ENCODE peak calls at places on chromosomes 6 and 20, in eight cellular contexts. E, K, W, I, M, R, Y and T are unnamed samples.

GRCh38 chr6:15152720-15153119 is 93.1 kb upstream of the JARID2 start:
- DNase-seq in W (no peak), I (no peak), M (no peak), E (no peak), K (peak), Y (no peak), R (no peak), T (no peak)

GRCh38 chr6:168035098-168035660 is 37.7 kb downstream of the KIF25 start:
- DNase-seq in R (no peak), Y (peak), E (peak), I (peak), K (peak), M (peak), W (peak), T (peak)

GRCh38 chr6:27241443-27241842 is 6.1 kb upstream of the PRSS16 start:
- DNase-seq in I (no peak), E (no peak), Y (no peak), M (no peak), R (no peak), W (no peak), K (no peak), T (no peak)

GRCh38 chr6:112752791-112753190 is 405.7 kb downstream of the RFPL4B start:
- DNase-seq in I (no peak), W (no peak), E (no peak), Y (peak), R (no peak), M (no peak), K (no peak), T (no peak)

GRCh38 chr20:24235740-24236139 is 233.7 kb upstream of the SYNDIG1 start:
- DNase-seq in Y (no peak), W (no peak), E (no peak), M (no peak), R (no peak), K (no peak), I (no peak), T (no peak)

GRCh38 chr20:26167499-26167898 is 470.8 kb upstream of the ZNF337 start:
- DNase-seq in I (no peak), E (peak), K (peak), W (no peak), R (no peak), Y (peak), M (no peak), T (peak)

GRCh38 chr6:21997414-21998037 is 299.3 kb downstream of the PRL start:
- DNase-seq in R (no peak), K (no peak), E (no peak), W (no peak), Y (peak), M (no peak), I (no peak), T (no peak)

GRCh38 chr6:1917628-1918371 is 308.1 kb downstream of the FOXC1 start:
- DNase-seq in R (peak), W (no peak), Y (peak), K (peak), M (no peak), E (peak), I (no peak), T (peak)

GRCh38 chr20:24694727-24695528 is 225.5 kb downstream of the SYNDIG1 start:
- DNase-seq in M (no peak), I (no peak), R (no peak), Y (no peak), E (no peak), W (no peak), K (peak), T (no peak)

GRCh38 chr6:89970072-89970471 is 75.8 kb downstream of the GJA10 start:
- DNase-seq in I (no peak), K (no peak), M (no peak), R (no peak), Y (no peak), E (no peak), W (no peak), T (no peak)

GRCh38 chr6:6678811-6679210 is 90.3 kb downstream of the LY86 start:
- DNase-seq in R (no peak), I (no peak), M (no peak), Y (no peak), E (no peak), K (no peak), W (no peak), T (no peak)

GRCh38 chr6:11362481-11363018 is 130.1 kb upstream of the NEDD9 start:
- DNase-seq in W (no peak), E (no peak), I (no peak), Y (no peak), R (no peak), M (no peak), K (no peak), T (no peak)

GRCh38 chr20:42340358-42340757 is 722.2 kb upstream of the CHD6 start:
- DNase-seq in I (no peak), K (no peak), Y (no peak), M (no peak), R (no peak), E (no peak), W (no peak), T (no peak)

GRCh38 chr20:51404297-51405060 is 138.0 kb downstream of the NFATC2 start:
- DNase-seq in R (peak), E (peak), K (no peak), W (peak), I (no peak), Y (no peak), M (no peak), T (no peak)

GRCh38 chr6:109038837-109039398 is 55.7 kb downstream of the SESN1 start:
- DNase-seq in I (no peak), E (no peak), K (no peak), W (no peak), Y (no peak), R (no peak), M (no peak), T (no peak)

GRCh38 chr6:28789553-28790083 is 134.2 kb downstream of the TRIM27 start:
- DNase-seq in R (peak), K (peak), Y (peak), W (no peak), E (peak), M (peak), I (peak), T (peak)

GRCh38 chr6:36954262-36954931 is at the start of gene PI16:
- DNase-seq in E (no peak), R (no peak), W (no peak), K (no peak), Y (no peak), M (no peak), I (no peak), T (peak)

GRCh38 chr20:38840053-38840893 is 34.8 kb downstream of the PPP1R16B start:
- DNase-seq in E (peak), R (peak), Y (no peak), K (peak), M (no peak), W (no peak), I (no peak), T (no peak)

GRCh38 chr20:19964289-19965263 is 52.6 kb upstream of the NAA20 start:
- DNase-seq in K (peak), M (no peak), E (peak), R (no peak), I (no peak), Y (peak), W (peak), T (peak)

GRCh38 chr20:51759769-51760510 is 8.2 kb downstream of the ATP9A start:
- DNase-seq in R (no peak), W (no peak), Y (no peak), E (no peak), M (no peak), K (peak), I (no peak), T (no peak)